ENCODE peak calls at places on chromosomes 4 and X, in ten cellular contexts. Z is iPS DF 6.9; T is Karpas-422; P is lower lobe of right lung; W is CD8-positive, alpha-beta T cell; O is psoas muscle; A is colonic mucosa; F is Panc1; N is left ventricle myocardium inferior; I is uterus. C is an unnamed sample.

GRCh38 chr4:34720563-34720962 is 1523.8 kb downstream of the ARAP2 start:
- DNase-seq in Z (no peak), T (peak; percentile 61), P (no peak), W (no peak), O (no peak), A (no peak), F (no peak), N (no peak), I (no peak), C (no peak)

GRCh38 chr4:26069218-26069617 is 155.2 kb downstream of the SMIM20 start:
- DNase-seq in Z (peak; percentile 50), T (peak; percentile 62), P (no peak), W (no peak), O (no peak), A (no peak), F (no peak), N (no peak), I (no peak), C (no peak)

GRCh38 chr4:10960386-10960785 is 275.8 kb upstream of the CLNK start:
- DNase-seq in Z (no peak), T (no peak), P (no peak), W (no peak), O (no peak), A (no peak), F (no peak), N (no peak), I (no peak), C (no peak)

GRCh38 chrX:10974920-10975319 is 136.2 kb upstream of the HCCS start:
- DNase-seq in Z (no peak), T (no peak), P (no peak), W (no peak), O (no peak), A (no peak), F (no peak), N (no peak), I (no peak), C (no peak)

GRCh38 chr4:92090887-92091286 is 212.9 kb upstream of the GRID2 start:
- DNase-seq in Z (no peak), T (no peak), P (no peak), W (no peak), O (no peak), A (no peak), F (no peak), N (no peak), I (no peak), C (no peak)

GRCh38 chr4:121789960-121790829 is 10.9 kb upstream of the EXOSC9 start:
- DNase-seq in Z (no peak), T (no peak), P (no peak), W (no peak), O (no peak), A (no peak), F (no peak), N (no peak), I (no peak), C (no peak)

GRCh38 chr4:20916106-20916505 is 215.8 kb downstream of the PACRGL start:
- DNase-seq in Z (no peak), T (no peak), P (no peak), W (no peak), O (no peak), A (peak; percentile 19), F (no peak), N (no peak), I (no peak), C (peak; percentile 19)

GRCh38 chr4:96139251-96139929 is 299.5 kb downstream of the PDHA2 start:
- DNase-seq in Z (no peak), T (no peak), P (peak; percentile 19), W (no peak), O (no peak), A (no peak), F (no peak), N (no peak), I (no peak), C (no peak)

GRCh38 chr4:176498857-176499256 is 179.1 kb downstream of the SPCS3 start:
- DNase-seq in Z (no peak), T (no peak), P (no peak), W (no peak), O (no peak), A (no peak), F (no peak), N (no peak), I (no peak), C (no peak)

GRCh38 chrX:143788265-143788664 is 67.7 kb upstream of the SPANXN2 start:
- DNase-seq in Z (no peak), T (peak; percentile 76), P (no peak), W (no peak), O (no peak), A (no peak), F (peak; percentile 2), N (no peak), I (no peak), C (no peak)

GRCh38 chr4:76256032-76256431 is 4.5 kb downstream of the FAM47E start:
- DNase-seq in Z (no peak), T (no peak), P (no peak), W (no peak), O (no peak), A (no peak), F (no peak), N (no peak), I (no peak), C (no peak)

GRCh38 chrX:73447311-73447794 is 500 bp downstream of the CDX4 start:
- DNase-seq in Z (no peak), T (no peak), P (no peak), W (no peak), O (peak; percentile 46), A (no peak), F (no peak), N (no peak), I (no peak), C (no peak)

GRCh38 chr4:37760840-37761239 is 65.6 kb upstream of the PGM2 start:
- DNase-seq in Z (no peak), T (no peak), P (no peak), W (no peak), O (no peak), A (no peak), F (no peak), N (no peak), I (peak; percentile 20), C (no peak)

GRCh38 chr4:1253831-1254230 is 4.9 kb upstream of the CTBP1 start:
- DNase-seq in Z (no peak), T (no peak), P (no peak), W (no peak), O (no peak), A (no peak), F (no peak), N (no peak), I (no peak), C (no peak)
- H3K9me3 ChIP-seq in Z (peaks cover 4% of the 10 kb centered on the region), T (no peaks in the 10 kb centered on the region), P (no peaks in the 10 kb centered on the region), W (no peaks in the 10 kb centered on the region), O (no peaks in the 10 kb centered on the region), A (no peaks in the 10 kb centered on the region), F (peaks cover 14% of the 10 kb centered on the region), N (peaks cover 7% of the 10 kb centered on the region), I (no peaks in the 10 kb centered on the region), C (no peaks in the 10 kb centered on the region)

GRCh38 chr4:169443748-169444147 is 168.6 kb downstream of the NEK1 start:
- DNase-seq in Z (no peak), T (no peak), P (no peak), W (no peak), O (no peak), A (no peak), F (no peak), N (no peak), I (no peak), C (no peak)

GRCh38 chr4:169446824-169447223 is 165.6 kb downstream of the NEK1 start:
- DNase-seq in Z (no peak), T (no peak), P (no peak), W (no peak), O (no peak), A (no peak), F (no peak), N (no peak), I (no peak), C (no peak)
- H3K9me3 ChIP-seq in Z (no peaks in the 10 kb centered on the region), T (no peaks in the 10 kb centered on the region), P (peaks cover 16% of the 10 kb centered on the region), W (peaks cover 8% of the 10 kb centered on the region), O (peaks cover 4% of the 10 kb centered on the region), A (no peaks in the 10 kb centered on the region), F (no peaks in the 10 kb centered on the region), N (peaks cover 69% of the 10 kb centered on the region), I (no peaks in the 10 kb centered on the region), C (peaks cover 24% of the 10 kb centered on the region)

GRCh38 chr4:181911420-181911819 is 331.8 kb upstream of the TENM3 start:
- DNase-seq in Z (no peak), T (no peak), P (no peak), W (no peak), O (no peak), A (no peak), F (no peak), N (no peak), I (no peak), C (no peak)
- H3K9me3 ChIP-seq in Z (no peaks in the 10 kb centered on the region), T (no peaks in the 10 kb centered on the region), P (peaks cover 5% of the 10 kb centered on the region), W (no peaks in the 10 kb centered on the region), O (no peaks in the 10 kb centered on the region), A (no peaks in the 10 kb centered on the region), F (no peaks in the 10 kb centered on the region), N (peaks cover 26% of the 10 kb centered on the region), I (no peaks in the 10 kb centered on the region), C (no peaks in the 10 kb centered on the region)

GRCh38 chr4:422587-422986 is 76.4 kb downstream of the ZNF721 start:
- DNase-seq in Z (no peak), T (no peak), P (no peak), W (no peak), O (no peak), A (no peak), F (no peak), N (no peak), I (no peak), C (no peak)
- H3K9me3 ChIP-seq in Z (peaks cover 5% of the 10 kb centered on the region), T (peaks cover 54% of the 10 kb centered on the region), P (peaks cover 100% of the 10 kb centered on the region), W (peaks cover 65% of the 10 kb centered on the region), O (peaks cover 100% of the 10 kb centered on the region), A (peaks cover 20% of the 10 kb centered on the region), F (peaks cover 42% of the 10 kb centered on the region), N (peaks cover 100% of the 10 kb centered on the region), I (peaks cover 9% of the 10 kb centered on the region), C (peaks cover 99% of the 10 kb centered on the region)

DNA sequence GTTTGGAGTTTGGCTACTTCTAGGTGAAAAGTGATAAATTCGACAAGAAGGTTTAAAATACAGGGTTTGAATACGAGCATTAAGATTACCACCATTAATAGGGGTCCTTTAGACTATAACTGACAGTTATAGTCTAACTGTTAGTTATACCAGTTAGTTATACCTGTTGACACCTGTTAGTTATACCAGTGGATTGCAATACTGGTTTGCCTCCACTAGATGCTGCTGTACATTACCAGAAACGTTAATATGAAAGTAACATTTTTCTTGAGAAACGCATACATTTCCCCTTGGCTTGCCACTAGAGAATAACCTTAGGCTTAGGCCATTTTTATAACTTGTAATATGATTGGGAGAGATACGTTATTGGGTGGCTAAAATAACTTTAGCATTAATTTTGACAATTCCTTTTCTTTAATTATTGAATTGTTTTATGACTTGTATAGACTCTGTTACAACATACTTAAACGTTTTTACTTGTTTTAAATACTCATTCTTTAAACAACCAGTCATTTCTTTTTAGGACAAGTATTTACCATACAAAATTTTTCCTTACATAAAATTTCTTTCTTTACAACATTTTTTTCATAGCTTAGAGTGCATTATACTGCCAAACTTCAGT is 911.2 kb downstream of the FSTL5 start:
- DNase-seq in Z (no peak), T (peak; percentile 82), P (no peak), W (no peak), O (no peak), A (no peak), F (peak; percentile 33), N (no peak), I (no peak), C (no peak)
- H3K9me3 ChIP-seq in Z (peaks cover 4% of the 10 kb centered on the region), T (peaks cover 18% of the 10 kb centered on the region), P (peaks cover 22% of the 10 kb centered on the region), W (peaks cover 17% of the 10 kb centered on the region), O (peaks cover 20% of the 10 kb centered on the region), A (no peaks in the 10 kb centered on the region), F (no peaks in the 10 kb centered on the region), N (peaks cover 45% of the 10 kb centered on the region), I (no peaks in the 10 kb centered on the region), C (peaks cover 36% of the 10 kb centered on the region)

C was measured in mucosa of descending colon.